ENCODE peak calls at places on chromosome 7, in ten cellular contexts. Y is GM20000, M is sigmoid colon, I is RWPE1, U is Peyer's patch, A is transverse colon, G is heart right ventricle, H is fibroblast of villous mesenchyme, P is endodermal cell, D is CD14-positive monocyte. S is an unnamed sample.

GRCh38 chr7:42522227-42522991 is 285.4 kb upstream of the GLI3 start:
- DNase-seq in Y (no peak), M (no peak), I (no peak), U (no peak), A (peak), G (no peak), H (peak), P (peak), D (no peak), S (no peak)

GRCh38 chr7:87604264-87604663 is 3.6 kb upstream of the ABCB1 start:
- DNase-seq in Y (no peak), M (no peak), I (no peak), U (no peak), A (no peak), G (no peak), H (no peak), P (no peak), D (no peak), S (no peak)

GRCh38 chr7:36538126-36538525 is 148.5 kb downstream of the ANLN start:
- DNase-seq in Y (no peak), M (no peak), I (no peak), U (no peak), A (no peak), G (no peak), H (no peak), P (no peak), D (no peak), S (no peak)

GRCh38 chr7:12647364-12648219 is 39.8 kb upstream of the ARL4A start:
- DNase-seq in Y (no peak), M (no peak), I (peak), U (peak), A (peak), G (no peak), H (peak), P (no peak), D (no peak), S (no peak)

GRCh38 chr7:116595063-116595462 is 70.2 kb downstream of the CAV1 start:
- DNase-seq in Y (no peak), M (no peak), I (no peak), U (no peak), A (no peak), G (no peak), H (no peak), P (no peak), D (no peak), S (no peak)

GRCh38 chr7:150784120-150784736 is 15.9 kb downstream of the TMEM176B start:
- DNase-seq in Y (no peak), M (no peak), I (no peak), U (peak), A (peak), G (no peak), H (no peak), P (no peak), D (peak), S (no peak)

GRCh38 chr7:149153346-149153745 is 6.1 kb downstream of the ZNF398 start:
- DNase-seq in Y (no peak), M (no peak), I (no peak), U (no peak), A (no peak), G (no peak), H (no peak), P (no peak), D (no peak), S (no peak)

GRCh38 chr7:30225863-30226361 is 58.5 kb upstream of the ZNRF2 start:
- DNase-seq in Y (peak), M (peak), I (peak), U (peak), A (peak), G (peak), H (peak), P (no peak), D (peak), S (no peak)

GRCh38 chr7:44223362-44224114 is 22.8 kb downstream of the YKT6 start:
- DNase-seq in Y (no peak), M (peak), I (no peak), U (no peak), A (no peak), G (peak), H (no peak), P (peak), D (no peak), S (no peak)

GRCh38 chr7:2510909-2511768 is 8.4 kb upstream of the LFNG start:
- DNase-seq in Y (peak), M (no peak), I (no peak), U (peak), A (peak), G (no peak), H (peak), P (peak), D (peak), S (peak)

GRCh38 chr7:101294039-101294831 is 27.4 kb downstream of the IFT22 start:
- DNase-seq in Y (no peak), M (no peak), I (no peak), U (no peak), A (no peak), G (no peak), H (no peak), P (peak), D (no peak), S (no peak)

GRCh38 chr7:95302976-95303375 is 21.4 kb downstream of the PON1 start:
- DNase-seq in Y (no peak), M (no peak), I (no peak), U (no peak), A (no peak), G (no peak), H (no peak), P (no peak), D (no peak), S (no peak)

GRCh38 chr7:111439977-111440376 is 122.3 kb downstream of the IMMP2L start:
- DNase-seq in Y (no peak), M (no peak), I (no peak), U (no peak), A (no peak), G (no peak), H (no peak), P (no peak), D (no peak), S (no peak)

GRCh38 chr7:28890137-28890536 is 68.0 kb downstream of the TRIL start:
- DNase-seq in Y (no peak), M (no peak), I (no peak), U (peak), A (peak), G (no peak), H (no peak), P (peak), D (no peak), S (no peak)

GRCh38 chr7:11833431-11833830 is 1.4 kb upstream of the THSD7A start:
- DNase-seq in Y (no peak), M (no peak), I (no peak), U (no peak), A (no peak), G (no peak), H (no peak), P (peak), D (no peak), S (no peak)

GRCh38 chr7:20133803-20134202 is 83.4 kb downstream of the MACC1 start:
- DNase-seq in Y (no peak), M (no peak), I (no peak), U (no peak), A (no peak), G (no peak), H (no peak), P (no peak), D (no peak), S (no peak)

GRCh38 chr7:135853499-135853898 is 104.9 kb upstream of the FAM180A start:
- DNase-seq in Y (no peak), M (no peak), I (peak), U (no peak), A (no peak), G (no peak), H (peak), P (no peak), D (no peak), S (no peak)

GRCh38 chr7:17976952-17977351 is 36.7 kb upstream of the SNX13 start:
- DNase-seq in Y (no peak), M (no peak), I (no peak), U (no peak), A (no peak), G (no peak), H (no peak), P (no peak), D (no peak), S (no peak)

GRCh38 chr7:151940048-151940845 is 16.0 kb upstream of the GALNTL5 start:
- DNase-seq in Y (no peak), M (peak), I (peak), U (no peak), A (no peak), G (no peak), H (peak), P (no peak), D (no peak), S (no peak)

GRCh38 chr7:158324397-158325360 is 262.9 kb downstream of the PTPRN2 start:
- DNase-seq in Y (no peak), M (no peak), I (no peak), U (no peak), A (no peak), G (no peak), H (no peak), P (peak), D (no peak), S (no peak)

GRCh38 chr7:35725280-35725680 is 30.3 kb upstream of the HERPUD2 start:
- DNase-seq in Y (peak), M (no peak), I (no peak), U (peak), A (peak), G (no peak), H (no peak), P (no peak), D (no peak), S (no peak)

GRCh38 chr7:4760952-4761351 is 14.5 kb upstream of the AP5Z1 start:
- DNase-seq in Y (no peak), M (no peak), I (no peak), U (no peak), A (no peak), G (no peak), H (no peak), P (no peak), D (no peak), S (no peak)

GRCh38 chr7:91228927-91229326 is 35.3 kb upstream of the FZD1 start:
- DNase-seq in Y (no peak), M (no peak), I (no peak), U (no peak), A (no peak), G (no peak), H (peak), P (no peak), D (no peak), S (no peak)

GRCh38 chr7:132618956-132619305 is 42.7 kb upstream of the PLXNA4 start:
- DNase-seq in Y (no peak), M (no peak), I (peak), U (no peak), A (no peak), G (no peak), H (peak), P (no peak), D (no peak), S (no peak)

GRCh38 chr7:84985073-84985784 is 201.6 kb downstream of the SEMA3D start:
- DNase-seq in Y (no peak), M (no peak), I (no peak), U (no peak), A (no peak), G (no peak), H (no peak), P (no peak), D (no peak), S (no peak)

GRCh38 chr7:92608380-92609322 is 18.5 kb upstream of the FAM133B start:
- DNase-seq in Y (no peak), M (no peak), I (no peak), U (peak), A (no peak), G (peak), H (no peak), P (peak), D (no peak), S (peak)

GRCh38 chr7:151648429-151648828 is 128.7 kb upstream of the RHEB start:
- DNase-seq in Y (no peak), M (no peak), I (no peak), U (no peak), A (no peak), G (no peak), H (no peak), P (no peak), D (no peak), S (no peak)

GRCh38 chr7:148773344-148773743 is 74.6 kb downstream of the CUL1 start:
- DNase-seq in Y (no peak), M (no peak), I (no peak), U (no peak), A (no peak), G (no peak), H (no peak), P (peak), D (no peak), S (no peak)

GRCh38 chr7:2734761-2735571 is 47.0 kb downstream of the AMZ1 start:
- DNase-seq in Y (no peak), M (peak), I (no peak), U (peak), A (peak), G (no peak), H (peak), P (no peak), D (peak), S (no peak)

GRCh38 chr7:98870071-98870651 is 347 bp upstream of the TMEM130 start:
- DNase-seq in Y (peak), M (peak), I (peak), U (peak), A (peak), G (peak), H (no peak), P (peak), D (peak), S (no peak)

GRCh38 chr7:42831051-42831952 is 80.6 kb downstream of the C7orf25 start:
- DNase-seq in Y (no peak), M (peak), I (peak), U (peak), A (peak), G (peak), H (peak), P (peak), D (no peak), S (peak)

GRCh38 chr7:33905389-33906032 is at the start of gene BMPER:
- DNase-seq in Y (peak), M (peak), I (peak), U (no peak), A (peak), G (peak), H (peak), P (peak), D (no peak), S (peak)

GRCh38 chr7:156657681-156658080 is 17.1 kb downstream of the RNF32 start:
- DNase-seq in Y (no peak), M (no peak), I (no peak), U (no peak), A (no peak), G (no peak), H (no peak), P (no peak), D (no peak), S (no peak)

GRCh38 chr7:23373151-23374004 is 74.2 kb downstream of the MALSU1 start:
- DNase-seq in Y (peak), M (no peak), I (no peak), U (no peak), A (no peak), G (no peak), H (no peak), P (no peak), D (no peak), S (no peak)

GRCh38 chr7:107025449-107026103 is 18.9 kb upstream of the PRKAR2B start:
- DNase-seq in Y (no peak), M (no peak), I (no peak), U (no peak), A (no peak), G (no peak), H (peak), P (no peak), D (no peak), S (no peak)

GRCh38 chr7:107020400-107020799 is 24.1 kb upstream of the PRKAR2B start:
- DNase-seq in Y (no peak), M (no peak), I (no peak), U (no peak), A (no peak), G (no peak), H (no peak), P (no peak), D (no peak), S (no peak)

GRCh38 chr7:107024906-107025305 is 19.6 kb upstream of the PRKAR2B start:
- DNase-seq in Y (no peak), M (no peak), I (no peak), U (no peak), A (no peak), G (no peak), H (no peak), P (no peak), D (no peak), S (no peak)

GRCh38 chr7:107021600-107021999 is 22.9 kb upstream of the PRKAR2B start:
- DNase-seq in Y (no peak), M (no peak), I (no peak), U (no peak), A (no peak), G (no peak), H (no peak), P (no peak), D (no peak), S (no peak)

GRCh38 chr7:107023522-107024149 is 20.9 kb upstream of the PRKAR2B start:
- DNase-seq in Y (no peak), M (no peak), I (no peak), U (no peak), A (no peak), G (no peak), H (no peak), P (no peak), D (no peak), S (no peak)
- TF ChIP-seq CTCF in Y (no peak), M (no peak), I (no peak), U (no peak), A (no peak), G (no peak), H (no peak), P (no peak), D (no peak), S (no peak)

GRCh38 chr7:134548877-134549276 is at the start of gene AKR1B15:
- DNase-seq in Y (peak), M (no peak), I (peak), U (no peak), A (no peak), G (no peak), H (no peak), P (no peak), D (no peak), S (no peak)

GRCh38 chr7:134554417-134554966 is 5.6 kb downstream of the AKR1B15 start:
- DNase-seq in Y (no peak), M (no peak), I (no peak), U (no peak), A (no peak), G (no peak), H (no peak), P (no peak), D (no peak), S (no peak)

GRCh38 chr7:134549366-134549765 is 456 bp downstream of the AKR1B15 start:
- DNase-seq in Y (no peak), M (no peak), I (no peak), U (no peak), A (no peak), G (no peak), H (no peak), P (no peak), D (no peak), S (no peak)

GRCh38 chr7:134553976-134554375 is 5.1 kb downstream of the AKR1B15 start:
- DNase-seq in Y (peak), M (no peak), I (no peak), U (no peak), A (no peak), G (no peak), H (no peak), P (peak), D (no peak), S (no peak)

DNA sequence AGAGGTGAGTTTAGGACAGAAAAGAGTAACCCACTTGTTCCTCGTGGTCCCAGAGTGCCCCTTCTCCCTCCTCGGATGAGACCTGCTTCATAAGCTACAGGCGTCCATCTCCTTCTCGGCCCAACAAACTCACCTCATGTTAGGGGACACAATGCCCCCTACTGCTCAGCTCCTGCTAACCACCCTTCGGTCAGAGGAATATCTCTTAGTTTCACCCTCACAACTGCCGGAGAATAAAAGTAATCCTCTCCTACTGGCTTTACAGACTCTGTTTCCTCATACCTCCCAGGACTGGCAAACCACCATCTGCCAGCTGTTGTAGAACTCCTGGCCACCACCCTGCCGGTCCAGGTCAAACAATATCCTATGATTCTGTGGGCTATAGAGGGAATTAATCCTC is 3.2 kb downstream of the AKR1B15 start:
- DNase-seq in Y (no peak), M (no peak), I (no peak), U (peak), A (peak), G (no peak), H (peak), P (peak), D (no peak), S (peak)
- TF ChIP-seq CTCF in Y (no peak), M (no peak), I (peak), U (no peak), A (no peak), G (no peak), H (peak), P (peak), D (no peak), S (no peak)

DNA sequence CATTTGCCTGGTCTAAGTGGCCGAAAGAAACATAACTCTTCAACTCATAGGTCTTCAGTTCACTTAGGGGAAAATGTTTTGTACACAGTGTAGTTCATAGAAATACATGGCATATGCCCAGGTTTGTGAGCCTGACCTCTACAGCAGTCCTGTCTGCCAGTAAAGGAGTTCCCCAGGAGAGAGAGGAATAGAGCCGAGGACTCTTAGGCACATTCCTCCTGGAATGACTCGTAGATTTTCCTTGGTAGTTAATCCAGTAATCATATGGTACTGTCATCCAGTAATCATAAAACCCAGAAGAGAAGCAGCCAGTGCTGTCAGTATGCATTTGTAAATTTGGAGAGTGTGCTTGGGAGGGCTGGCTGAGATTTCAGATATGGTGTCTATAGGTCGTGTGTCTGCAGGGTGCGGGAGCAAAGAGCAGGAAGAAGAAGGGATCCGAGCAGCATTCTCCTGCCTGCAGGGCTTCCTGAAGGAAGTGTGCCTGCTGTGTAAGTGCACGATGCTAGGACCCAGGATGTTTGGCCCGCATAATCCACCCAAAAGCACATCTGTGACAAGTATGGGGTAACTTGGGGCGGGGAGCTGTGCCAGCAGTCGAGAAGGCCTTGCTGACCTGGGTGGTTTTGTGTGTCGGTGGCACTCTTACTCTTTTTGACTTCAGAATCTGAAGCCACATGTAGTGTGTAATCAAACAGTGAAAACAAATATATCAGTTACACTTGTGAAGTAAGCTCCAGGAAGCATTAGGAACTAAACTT is 13.9 kb downstream of the EIF4H start:
- DNase-seq in Y (no peak), M (no peak), I (peak), U (peak), A (no peak), G (no peak), H (peak), P (no peak), D (no peak), S (no peak)
- TF ChIP-seq CTCF in Y (no peak), M (no peak), I (no peak), U (no peak), A (no peak), G (no peak), H (no peak), P (no peak), D (no peak), S (no peak)

GRCh38 chr7:136883046-136883445 is 14.6 kb downstream of the CHRM2 start:
- DNase-seq in Y (no peak), M (no peak), I (no peak), U (no peak), A (no peak), G (no peak), H (no peak), P (peak), D (no peak), S (no peak)
- TF ChIP-seq CTCF in Y (no peak), M (no peak), I (no peak), U (no peak), A (no peak), G (no peak), H (no peak), P (peak), D (no peak), S (peak)

GRCh38 chr7:25843467-25843866 is 308.5 kb upstream of the NFE2L3 start:
- DNase-seq in Y (no peak), M (no peak), I (no peak), U (no peak), A (no peak), G (no peak), H (no peak), P (no peak), D (no peak), S (no peak)
- TF ChIP-seq CTCF in Y (no peak), M (no peak), I (no peak), U (no peak), A (no peak), G (no peak), H (no peak), P (peak), D (no peak), S (no peak)